ENCODE peak calls at places on chromosomes 7 and 10, in seven cellular contexts. J is GM23248, Y is GM23338, R is hepatocyte, T is MM.1S, X is PC-9, C is OCI-LY7. K is an unnamed sample.

GRCh38 chr7:131861620-131862346 is 305.4 kb upstream of the PODXL start:
- DNase-seq in J (peak; percentile 4), Y (no peak), R (no peak), T (no peak), X (no peak), C (no peak), K (no peak)

GRCh38 chr10:33463011-33463410 is 128.5 kb upstream of the NRP1 start:
- DNase-seq in J (no peak), Y (no peak), R (no peak), T (no peak), X (no peak), C (no peak), K (no peak)

GRCh38 chr7:151243411-151244155 is 4.9 kb downstream of the SMARCD3 start:
- DNase-seq in J (no peak), Y (no peak), R (no peak), T (peak; percentile 75), X (no peak), C (peak; percentile 71), K (peak; percentile 72)

GRCh38 chr10:126013489-126014281 is 117.3 kb downstream of the FANK1 start:
- DNase-seq in J (peak; percentile 86), Y (peak; percentile 58), R (peak; percentile 26), T (no peak), X (peak; percentile 18), C (no peak), K (peak; percentile 42)

GRCh38 chr7:254337-255037 is 35.5 kb upstream of the FOXL3 start:
- DNase-seq in J (no peak), Y (no peak), R (no peak), T (no peak), X (no peak), C (no peak), K (no peak)

GRCh38 chr7:64562621-64563275 is at the start of gene ZNF680:
- DNase-seq in J (peak; percentile 98), Y (peak; percentile 98), R (no peak), T (peak; percentile 85), X (peak; percentile 94), C (peak; percentile 97), K (peak; percentile 98)

GRCh38 chr10:102646610-102647432 is 2.5 kb downstream of the TRIM8 start:
- DNase-seq in J (peak; percentile 69), Y (no peak), R (peak; percentile 51), T (no peak), X (no peak), C (peak; percentile 86), K (peak; percentile 90)

GRCh38 chr7:130641040-130641439 is 27.5 kb downstream of the COPG2 start:
- DNase-seq in J (no peak), Y (no peak), R (no peak), T (no peak), X (no peak), C (no peak), K (no peak)

GRCh38 chr7:30162622-30163124 is 27.9 kb downstream of the MTURN start:
- DNase-seq in J (peak; percentile 81), Y (no peak), R (no peak), T (no peak), X (peak; percentile 39), C (no peak), K (peak; percentile 76)

GRCh38 chr10:18044976-18045720 is 93.4 kb downstream of the SLC39A12 start:
- DNase-seq in J (peak; percentile 43), Y (peak; percentile 44), R (no peak), T (no peak), X (no peak), C (no peak), K (no peak)

GRCh38 chr7:44048031-44048795 is 3.7 kb downstream of the DBNL start:
- DNase-seq in J (no peak), Y (no peak), R (no peak), T (no peak), X (no peak), C (no peak), K (peak; percentile 35)
- H3K9me2 ChIP-seq in J (no peaks in the 10 kb centered on the region), Y (no peaks in the 10 kb centered on the region), R (no peaks in the 10 kb centered on the region), T (no peaks in the 10 kb centered on the region), X (no peaks in the 10 kb centered on the region), C (no peaks in the 10 kb centered on the region), K (no peaks in the 10 kb centered on the region)

GRCh38 chr7:117068511-117069155 is 115.3 kb downstream of the ST7 start:
- DNase-seq in J (no peak), Y (peak; percentile 17), R (no peak), T (no peak), X (no peak), C (no peak), K (no peak)
- H3K9me2 ChIP-seq in J (no peaks in the 10 kb centered on the region), Y (no peaks in the 10 kb centered on the region), R (no peaks in the 10 kb centered on the region), T (no peaks in the 10 kb centered on the region), X (no peaks in the 10 kb centered on the region), C (no peaks in the 10 kb centered on the region), K (no peaks in the 10 kb centered on the region)

GRCh38 chr10:131068760-131069159 is 242.8 kb downstream of the TCERG1L start:
- DNase-seq in J (no peak), Y (peak; percentile 6), R (no peak), T (no peak), X (no peak), C (no peak), K (no peak)

GRCh38 chr10:131065673-131066331 is 245.7 kb downstream of the TCERG1L start:
- DNase-seq in J (peak; percentile 1), Y (peak; percentile 5), R (no peak), T (no peak), X (no peak), C (no peak), K (no peak)

GRCh38 chr10:131070856-131071255 is 240.7 kb downstream of the TCERG1L start:
- DNase-seq in J (no peak), Y (no peak), R (no peak), T (no peak), X (no peak), C (no peak), K (no peak)

GRCh38 chr10:131067690-131068089 is 243.8 kb downstream of the TCERG1L start:
- DNase-seq in J (no peak), Y (no peak), R (no peak), T (no peak), X (no peak), C (no peak), K (no peak)

GRCh38 chr10:131068311-131068710 is 243.2 kb downstream of the TCERG1L start:
- DNase-seq in J (no peak), Y (no peak), R (no peak), T (no peak), X (no peak), C (no peak), K (no peak)
- H3K9me2 ChIP-seq in J (no peaks in the 10 kb centered on the region), Y (no peaks in the 10 kb centered on the region), R (no peaks in the 10 kb centered on the region), T (no peaks in the 10 kb centered on the region), X (no peaks in the 10 kb centered on the region), C (no peaks in the 10 kb centered on the region), K (no peaks in the 10 kb centered on the region)

GRCh38 chr10:88361494-88361893 is 221.6 kb downstream of the RNLS start:
- DNase-seq in J (no peak), Y (no peak), R (peak; percentile 6), T (peak; percentile 22), X (no peak), C (no peak), K (no peak)
- H3K9me2 ChIP-seq in J (no peaks in the 10 kb centered on the region), Y (no peaks in the 10 kb centered on the region), R (no peaks in the 10 kb centered on the region), T (no peaks in the 10 kb centered on the region), X (no peaks in the 10 kb centered on the region), C (no peaks in the 10 kb centered on the region), K (no peaks in the 10 kb centered on the region)

GRCh38 chr7:105788816-105789349 is 87.5 kb downstream of the ATXN7L1 start:
- DNase-seq in J (no peak), Y (peak; percentile 21), R (no peak), T (no peak), X (no peak), C (no peak), K (no peak)
- H3K9me2 ChIP-seq in J (no peaks in the 10 kb centered on the region), Y (no peaks in the 10 kb centered on the region), R (no peaks in the 10 kb centered on the region), T (no peaks in the 10 kb centered on the region), X (no peaks in the 10 kb centered on the region), C (no peaks in the 10 kb centered on the region), K (no peaks in the 10 kb centered on the region)

DNA sequence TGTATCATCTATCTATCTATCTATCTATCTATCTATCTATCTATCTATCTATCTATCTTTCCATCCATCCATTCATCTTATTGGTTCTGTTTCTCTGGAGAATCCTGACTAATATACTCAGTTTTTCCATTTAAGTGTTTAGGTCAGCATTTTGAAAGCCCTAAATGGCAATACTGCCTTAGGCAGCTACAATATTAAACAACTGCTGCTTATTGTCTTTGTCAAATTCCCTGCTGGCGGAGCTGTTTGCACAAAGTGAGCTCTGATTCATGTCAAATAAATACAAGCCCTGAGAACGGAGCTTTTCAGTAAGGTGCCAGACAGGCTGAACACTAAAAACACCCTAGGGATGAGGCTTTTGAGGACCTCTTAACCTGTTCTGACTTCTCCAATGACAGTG is 7.1 kb upstream of the KLHL7 start:
- DNase-seq in J (no peak), Y (no peak), R (no peak), T (no peak), X (no peak), C (no peak), K (no peak)
- H3K9me2 ChIP-seq in J (no peaks in the 10 kb centered on the region), Y (no peaks in the 10 kb centered on the region), R (no peaks in the 10 kb centered on the region), T (no peaks in the 10 kb centered on the region), X (no peaks in the 10 kb centered on the region), C (no peaks in the 10 kb centered on the region), K (no peaks in the 10 kb centered on the region)

DNA sequence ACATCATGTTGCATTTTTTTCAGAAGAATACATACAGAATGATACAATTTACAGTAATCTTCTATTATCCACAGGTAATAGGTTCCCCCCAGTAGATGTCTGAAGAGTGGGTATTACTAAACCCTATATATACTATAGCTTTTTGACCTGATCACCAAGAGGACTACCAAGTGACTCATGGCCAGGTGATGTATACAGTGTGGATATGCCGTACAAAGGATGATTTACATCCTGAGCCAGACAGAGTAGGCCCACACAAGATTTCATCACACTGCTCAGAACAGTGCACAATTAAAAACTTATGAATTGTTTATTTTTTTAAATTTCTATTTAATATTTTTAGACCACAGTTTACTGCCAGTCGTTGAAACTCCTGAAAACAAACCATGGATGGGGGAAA is 70.6 kb downstream of the STEAP1B start:
- DNase-seq in J (no peak), Y (no peak), R (no peak), T (no peak), X (no peak), C (no peak), K (no peak)
- H3K9me2 ChIP-seq in J (no peaks in the 10 kb centered on the region), Y (peaks cover 18% of the 10 kb centered on the region), R (no peaks in the 10 kb centered on the region), T (no peaks in the 10 kb centered on the region), X (peaks cover 5% of the 10 kb centered on the region), C (no peaks in the 10 kb centered on the region), K (no peaks in the 10 kb centered on the region)

K was measured in Karpas-422.